ENCODE peak calls at places on chromosome 16, in six cellular contexts. One of them, this sample, is unnamed.

GRCh38 chr16:89864421-89864820 is 9.0 kb upstream of the TCF25 start:
- DNase-seq in stimulated activated CD4-positive, alpha-beta T cell treated with anti-CD3 and anti-CD28 coated beads, TNF-alpha, amount 100 ng/mL, for 1 hour: no peak
- DNase-seq in right lobe of liver: no peak
- DNase-seq in keratinocyte: peak; percentile 25
- DNase-seq in activated naive CD4-positive, alpha-beta T cell treated with anti-CD3 and anti-CD28 coated beads for 36 hours: no peak
- DNase-seq in dermis microvascular lymphatic vessel endothelial cell: peak; percentile 28
- DNase-seq in this sample: peak; percentile 56

GRCh38 chr16:55480228-55480655 is 1.2 kb downstream of the MMP2 start:
- DNase-seq in right lobe of liver: peak; percentile 60
- DNase-seq in activated naive CD4-positive, alpha-beta T cell treated with anti-CD3 and anti-CD28 coated beads for 36 hours: no peak
- DNase-seq in keratinocyte: no peak
- DNase-seq in dermis microvascular lymphatic vessel endothelial cell: peak; percentile 72
- DNase-seq in stimulated activated CD4-positive, alpha-beta T cell treated with anti-CD3 and anti-CD28 coated beads, TNF-alpha, amount 100 ng/mL, for 1 hour: no peak
- DNase-seq in this sample: no peak

GRCh38 chr16:30958164-30959083 is 870 bp downstream of the SETD1A start:
- DNase-seq in activated naive CD4-positive, alpha-beta T cell treated with anti-CD3 and anti-CD28 coated beads for 36 hours: no peak
- DNase-seq in stimulated activated CD4-positive, alpha-beta T cell treated with anti-CD3 and anti-CD28 coated beads, TNF-alpha, amount 100 ng/mL, for 1 hour: no peak
- DNase-seq in keratinocyte: no peak
- DNase-seq in right lobe of liver: no peak
- DNase-seq in dermis microvascular lymphatic vessel endothelial cell: peak; percentile 53
- DNase-seq in this sample: no peak

GRCh38 chr16:4319454-4319853 is 3.6 kb downstream of the GLIS2 start:
- DNase-seq in right lobe of liver: no peak
- DNase-seq in keratinocyte: no peak
- DNase-seq in dermis microvascular lymphatic vessel endothelial cell: no peak
- DNase-seq in stimulated activated CD4-positive, alpha-beta T cell treated with anti-CD3 and anti-CD28 coated beads, TNF-alpha, amount 100 ng/mL, for 1 hour: no peak
- DNase-seq in activated naive CD4-positive, alpha-beta T cell treated with anti-CD3 and anti-CD28 coated beads for 36 hours: no peak
- DNase-seq in this sample: peak; percentile 71

GRCh38 chr16:25832288-25832687 is 140.5 kb downstream of the HS3ST4 start:
- DNase-seq in right lobe of liver: no peak
- DNase-seq in activated naive CD4-positive, alpha-beta T cell treated with anti-CD3 and anti-CD28 coated beads for 36 hours: no peak
- DNase-seq in keratinocyte: no peak
- DNase-seq in dermis microvascular lymphatic vessel endothelial cell: no peak
- DNase-seq in stimulated activated CD4-positive, alpha-beta T cell treated with anti-CD3 and anti-CD28 coated beads, TNF-alpha, amount 100 ng/mL, for 1 hour: no peak
- DNase-seq in this sample: no peak

GRCh38 chr16:53664724-53665345 is 38.8 kb downstream of the RPGRIP1L start:
- DNase-seq in activated naive CD4-positive, alpha-beta T cell treated with anti-CD3 and anti-CD28 coated beads for 36 hours: peak; percentile 38
- DNase-seq in dermis microvascular lymphatic vessel endothelial cell: no peak
- DNase-seq in stimulated activated CD4-positive, alpha-beta T cell treated with anti-CD3 and anti-CD28 coated beads, TNF-alpha, amount 100 ng/mL, for 1 hour: no peak
- DNase-seq in right lobe of liver: no peak
- DNase-seq in keratinocyte: no peak
- DNase-seq in this sample: peak; percentile 53

GRCh38 chr16:75471723-75472634 is 7.5 kb upstream of the TMEM170A start:
- DNase-seq in stimulated activated CD4-positive, alpha-beta T cell treated with anti-CD3 and anti-CD28 coated beads, TNF-alpha, amount 100 ng/mL, for 1 hour: no peak
- DNase-seq in activated naive CD4-positive, alpha-beta T cell treated with anti-CD3 and anti-CD28 coated beads for 36 hours: peak; percentile 56
- DNase-seq in right lobe of liver: peak; percentile 51
- DNase-seq in keratinocyte: no peak
- DNase-seq in dermis microvascular lymphatic vessel endothelial cell: peak; percentile 75
- DNase-seq in this sample: peak; percentile 54

GRCh38 chr16:24045641-24046040 is 209.9 kb downstream of the PRKCB start:
- DNase-seq in activated naive CD4-positive, alpha-beta T cell treated with anti-CD3 and anti-CD28 coated beads for 36 hours: no peak
- DNase-seq in right lobe of liver: no peak
- DNase-seq in keratinocyte: no peak
- DNase-seq in dermis microvascular lymphatic vessel endothelial cell: peak; percentile 13
- DNase-seq in stimulated activated CD4-positive, alpha-beta T cell treated with anti-CD3 and anti-CD28 coated beads, TNF-alpha, amount 100 ng/mL, for 1 hour: no peak
- DNase-seq in this sample: no peak

GRCh38 chr16:64339052-64339770 is 782.7 kb downstream of the CDH11 start:
- DNase-seq in stimulated activated CD4-positive, alpha-beta T cell treated with anti-CD3 and anti-CD28 coated beads, TNF-alpha, amount 100 ng/mL, for 1 hour: no peak
- DNase-seq in right lobe of liver: no peak
- DNase-seq in activated naive CD4-positive, alpha-beta T cell treated with anti-CD3 and anti-CD28 coated beads for 36 hours: no peak
- DNase-seq in dermis microvascular lymphatic vessel endothelial cell: no peak
- DNase-seq in keratinocyte: no peak
- DNase-seq in this sample: no peak

GRCh38 chr16:24499193-24499814 is 40.1 kb upstream of the RBBP6 start:
- DNase-seq in dermis microvascular lymphatic vessel endothelial cell: peak; percentile 27
- DNase-seq in activated naive CD4-positive, alpha-beta T cell treated with anti-CD3 and anti-CD28 coated beads for 36 hours: peak; percentile 55
- DNase-seq in right lobe of liver: no peak
- DNase-seq in keratinocyte: no peak
- DNase-seq in stimulated activated CD4-positive, alpha-beta T cell treated with anti-CD3 and anti-CD28 coated beads, TNF-alpha, amount 100 ng/mL, for 1 hour: no peak
- DNase-seq in this sample: peak; percentile 43

GRCh38 chr16:4372578-4373355 is 1.1 kb downstream of the VASN start:
- DNase-seq in keratinocyte: no peak
- DNase-seq in stimulated activated CD4-positive, alpha-beta T cell treated with anti-CD3 and anti-CD28 coated beads, TNF-alpha, amount 100 ng/mL, for 1 hour: no peak
- DNase-seq in dermis microvascular lymphatic vessel endothelial cell: peak; percentile 67
- DNase-seq in right lobe of liver: peak; percentile 94
- DNase-seq in activated naive CD4-positive, alpha-beta T cell treated with anti-CD3 and anti-CD28 coated beads for 36 hours: no peak
- DNase-seq in this sample: no peak

GRCh38 chr16:52561910-52562741 is 15.2 kb upstream of the TOX3 start:
- DNase-seq in stimulated activated CD4-positive, alpha-beta T cell treated with anti-CD3 and anti-CD28 coated beads, TNF-alpha, amount 100 ng/mL, for 1 hour: no peak
- DNase-seq in dermis microvascular lymphatic vessel endothelial cell: no peak
- DNase-seq in right lobe of liver: peak; percentile 71
- DNase-seq in keratinocyte: no peak
- DNase-seq in activated naive CD4-positive, alpha-beta T cell treated with anti-CD3 and anti-CD28 coated beads for 36 hours: no peak
- DNase-seq in this sample: no peak